ENCODE peak calls at places on chromosomes 3 and 15, in four cellular contexts. One of them, this sample, is unnamed.

GRCh38 chr3:159263750-159264561 is 462.1 kb downstream of the MFSD1 start:
- DNase-seq in HL-60: no peak
- DNase-seq in GM12878: no peak
- DNase-seq in K562: peak; percentile 40
- DNase-seq in this sample: no peak

GRCh38 chr15:89052474-89052873 is 35.8 kb upstream of the ABHD2 start:
- DNase-seq in HL-60: peak; percentile 44
- DNase-seq in GM12878: no peak
- DNase-seq in K562: no peak
- DNase-seq in this sample: no peak

GRCh38 chr3:194682189-194682588 is 3.5 kb upstream of the FAM43A start:
- DNase-seq in HL-60: no peak
- DNase-seq in GM12878: no peak
- DNase-seq in K562: no peak
- DNase-seq in this sample: no peak

GRCh38 chr3:158495503-158495902 is 75.5 kb upstream of the MLF1 start:
- DNase-seq in HL-60: no peak
- DNase-seq in GM12878: no peak
- DNase-seq in K562: no peak
- DNase-seq in this sample: no peak

GRCh38 chr3:4821975-4822374 is 157.3 kb upstream of the BHLHE40 start:
- DNase-seq in HL-60: no peak
- DNase-seq in GM12878: no peak
- DNase-seq in K562: no peak
- DNase-seq in this sample: no peak

GRCh38 chr3:53730565-53730964 is 115.7 kb downstream of the CHDH start:
- DNase-seq in HL-60: no peak
- DNase-seq in GM12878: no peak
- DNase-seq in K562: no peak
- DNase-seq in this sample: no peak

GRCh38 chr3:156181509-156181908 is 61.1 kb downstream of the KCNAB1 start:
- DNase-seq in HL-60: peak; percentile 3
- DNase-seq in GM12878: no peak
- DNase-seq in K562: no peak
- DNase-seq in this sample: no peak

GRCh38 chr3:119160815-119161214 is 12.6 kb upstream of the UPK1B start:
- DNase-seq in HL-60: no peak
- DNase-seq in GM12878: no peak
- DNase-seq in K562: no peak
- DNase-seq in this sample: no peak

GRCh38 chr3:50418845-50419244 is 59.5 kb upstream of the TMEM115 start:
- DNase-seq in HL-60: peak; percentile 34
- DNase-seq in GM12878: no peak
- DNase-seq in K562: peak; percentile 43
- DNase-seq in this sample: no peak

GRCh38 chr15:51623386-51623938 is 891 bp upstream of the DMXL2 start:
- DNase-seq in HL-60: peak; percentile 65
- DNase-seq in GM12878: no peak
- DNase-seq in K562: peak; percentile 77
- DNase-seq in this sample: no peak

GRCh38 chr3:42728668-42729364 is 26.2 kb upstream of the HHATL start:
- DNase-seq in HL-60: no peak
- DNase-seq in GM12878: no peak
- DNase-seq in K562: no peak
- DNase-seq in this sample: no peak

GRCh38 chr3:134476977-134477376 is 8.8 kb downstream of the ANAPC13 start:
- DNase-seq in HL-60: no peak
- DNase-seq in GM12878: no peak
- DNase-seq in K562: no peak
- DNase-seq in this sample: no peak

GRCh38 chr3:99172736-99173657 is 271.5 kb upstream of the DCBLD2 start:
- DNase-seq in HL-60: peak; percentile 5
- DNase-seq in GM12878: peak; percentile 9
- DNase-seq in K562: peak; percentile 37
- DNase-seq in this sample: peak; percentile 3
- TF ChIP-seq SPI1 in HL-60: no peak
- TF ChIP-seq SPI1 in GM12878: no peak
- TF ChIP-seq SPI1 in K562: no peak
- TF ChIP-seq SPI1 in this sample: no peak

GRCh38 chr3:8380904-8381704 is 120.5 kb upstream of the LMCD1 start:
- DNase-seq in HL-60: no peak
- DNase-seq in GM12878: no peak
- DNase-seq in K562: no peak
- DNase-seq in this sample: no peak

GRCh38 chr3:8387591-8387990 is 114.0 kb upstream of the LMCD1 start:
- DNase-seq in HL-60: no peak
- DNase-seq in GM12878: no peak
- DNase-seq in K562: no peak
- DNase-seq in this sample: no peak

GRCh38 chr3:8386221-8386620 is 115.4 kb upstream of the LMCD1 start:
- DNase-seq in HL-60: no peak
- DNase-seq in GM12878: no peak
- DNase-seq in K562: no peak
- DNase-seq in this sample: no peak
- TF ChIP-seq SPI1 in HL-60: no peak
- TF ChIP-seq SPI1 in GM12878: no peak
- TF ChIP-seq SPI1 in K562: no peak
- TF ChIP-seq SPI1 in this sample: no peak

GRCh38 chr3:169041677-169042171 is 621.8 kb downstream of the MECOM start:
- DNase-seq in HL-60: no peak
- DNase-seq in GM12878: no peak
- DNase-seq in K562: peak; percentile 20
- DNase-seq in this sample: no peak

DNA sequence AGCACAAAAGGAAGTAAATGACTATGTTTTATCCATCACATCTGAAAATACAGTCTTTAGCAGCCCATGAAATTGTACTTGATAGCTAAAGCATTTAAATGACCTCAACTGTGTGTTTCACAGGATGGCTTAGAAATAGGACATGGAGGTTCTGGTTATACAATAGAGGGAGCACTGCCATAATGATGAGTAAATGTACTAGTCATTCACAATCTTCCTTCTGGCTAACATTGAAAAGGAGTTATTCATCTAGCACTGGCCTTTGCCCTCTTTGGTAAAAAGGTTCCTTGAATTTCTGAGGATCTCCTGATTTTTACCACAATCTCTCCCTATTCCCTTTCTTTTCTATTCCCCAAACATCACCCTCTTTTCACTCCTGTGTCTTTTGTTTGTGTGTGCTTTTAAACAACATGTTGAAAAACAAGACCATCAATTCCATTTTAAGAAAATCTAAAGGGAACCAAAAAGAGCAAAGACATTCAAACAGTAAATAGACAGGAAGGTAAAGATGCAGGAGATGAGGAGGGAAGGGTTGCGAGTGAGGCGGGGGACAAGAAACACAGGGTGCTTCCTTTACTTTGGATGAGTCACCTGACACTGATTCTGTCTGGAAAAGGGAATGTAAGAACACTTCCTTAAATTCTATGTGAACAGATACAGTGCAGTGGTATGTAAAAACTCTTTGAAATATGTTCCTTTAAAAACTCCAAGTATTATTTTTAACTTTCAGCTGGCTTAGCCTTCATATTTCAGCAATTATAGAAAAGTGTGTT is 619.0 kb downstream of the MECOM start:
- DNase-seq in HL-60: no peak
- DNase-seq in GM12878: no peak
- DNase-seq in K562: no peak
- DNase-seq in this sample: no peak
- TF ChIP-seq SPI1 in HL-60: no peak
- TF ChIP-seq SPI1 in GM12878: no peak
- TF ChIP-seq SPI1 in K562: no peak
- TF ChIP-seq SPI1 in this sample: no peak

GRCh38 chr3:148464246-148464645 is 233.5 kb upstream of the AGTR1 start:
- DNase-seq in HL-60: no peak
- DNase-seq in GM12878: no peak
- DNase-seq in K562: no peak
- DNase-seq in this sample: no peak

GRCh38 chr3:148467341-148467740 is 230.4 kb upstream of the AGTR1 start:
- DNase-seq in HL-60: no peak
- DNase-seq in GM12878: no peak
- DNase-seq in K562: no peak
- DNase-seq in this sample: no peak

GRCh38 chr3:148460686-148461085 is 237.0 kb upstream of the AGTR1 start:
- DNase-seq in HL-60: no peak
- DNase-seq in GM12878: no peak
- DNase-seq in K562: no peak
- DNase-seq in this sample: no peak

GRCh38 chr3:148466143-148466542 is 231.6 kb upstream of the AGTR1 start:
- DNase-seq in HL-60: no peak
- DNase-seq in GM12878: no peak
- DNase-seq in K562: no peak
- DNase-seq in this sample: no peak
- TF ChIP-seq SPI1 in HL-60: no peak
- TF ChIP-seq SPI1 in GM12878: no peak
- TF ChIP-seq SPI1 in K562: no peak
- TF ChIP-seq SPI1 in this sample: no peak

This sample was measured in GM12891.